ENCODE peak calls at places on chromosomes 2 and 18, in five cellular contexts. V is effector memory CD4-positive, alpha-beta T cell; O is A549; N is neural progenitor cell; D is aorta. U is an unnamed sample.

GRCh38 chr2:38233231-38233983 is 143.7 kb downstream of the ATL2 start:
- DNase-seq in D (no peak), O (no peak), N (no peak), V (no peak), U (no peak)

GRCh38 chr18:777021-777420 is 35.0 kb downstream of the YES1 start:
- DNase-seq in V (no peak), D (no peak), O (no peak), N (no peak), U (no peak)

GRCh38 chr18:30971338-30971956 is 71.1 kb downstream of the DSC3 start:
- DNase-seq in O (no peak), V (no peak), D (no peak), N (peak), U (no peak)

GRCh38 chr2:207765541-207765940 is 4.2 kb downstream of the FZD5 start:
- DNase-seq in O (no peak), D (no peak), N (peak), V (no peak), U (no peak)

GRCh38 chr18:29644276-29644675 is 1398.3 kb downstream of the DSC3 start:
- DNase-seq in D (no peak), O (no peak), V (no peak), N (no peak), U (no peak)

GRCh38 chr2:113857454-113857853 is 32.4 kb upstream of the ACTR3 start:
- DNase-seq in N (no peak), V (no peak), D (no peak), O (no peak), U (no peak)

GRCh38 chr2:205730701-205731271 is 48.5 kb downstream of the NRP2 start:
- DNase-seq in V (no peak), N (no peak), D (no peak), O (no peak), U (no peak)

GRCh38 chr2:9197916-9198315 is 8.7 kb upstream of the ASAP2 start:
- DNase-seq in N (no peak), D (no peak), O (no peak), V (no peak), U (no peak)

GRCh38 chr2:236545814-236546480 is 23.7 kb upstream of the ACKR3 start:
- DNase-seq in V (no peak), D (no peak), N (no peak), O (no peak), U (no peak)

GRCh38 chr2:39107724-39108273 is 13.1 kb downstream of the SOS1 start:
- DNase-seq in O (no peak), N (no peak), D (no peak), V (no peak), U (no peak)

GRCh38 chr2:238225911-238226697 is 13.7 kb downstream of the HES6 start:
- DNase-seq in D (no peak), O (no peak), V (no peak), N (no peak), U (no peak)

GRCh38 chr2:43819489-43820163 is 19.0 kb downstream of the ABCG5 start:
- DNase-seq in O (no peak), V (no peak), D (no peak), N (no peak), U (no peak)

GRCh38 chr2:98749053-98749450 is 18.1 kb upstream of the MGAT4A start:
- DNase-seq in V (no peak), D (no peak), N (no peak), O (no peak), U (peak)

GRCh38 chr18:61203151-61203550 is 130.1 kb upstream of the CDH20 start:
- DNase-seq in N (no peak), O (no peak), D (no peak), V (no peak), U (no peak)

GRCh38 chr18:48862678-48863270 is 88.0 kb downstream of the SMAD7 start:
- DNase-seq in N (no peak), O (no peak), D (peak), V (no peak), U (peak)

GRCh38 chr2:10566021-10566420 is 117.9 kb upstream of the ODC1 start:
- DNase-seq in D (no peak), V (no peak), O (no peak), N (no peak), U (no peak)

GRCh38 chr2:38444247-38444646 is 67.2 kb upstream of the ATL2 start:
- DNase-seq in V (no peak), O (no peak), N (peak), D (no peak), U (no peak)

GRCh38 chr2:42098571-42099430 is 51.0 kb downstream of the PKDCC start:
- DNase-seq in D (peak), N (no peak), O (no peak), V (no peak), U (no peak)

GRCh38 chr2:74915743-74916142 is 42.7 kb upstream of the POLE4 start:
- DNase-seq in O (no peak), V (no peak), D (no peak), N (no peak), U (no peak)

GRCh38 chr18:64966667-64967066 is 784.1 kb upstream of the CDH7 start:
- DNase-seq in N (peak), O (no peak), D (no peak), V (no peak), U (no peak)

GRCh38 chr2:84958135-84959044 is 12.6 kb upstream of the KCMF1 start:
- DNase-seq in D (no peak), N (peak), O (peak), V (no peak), U (peak)

GRCh38 chr2:199469514-199470360 is 12.0 kb upstream of the SATB2 start:
- DNase-seq in O (no peak), N (peak), V (no peak), D (no peak), U (no peak)

GRCh38 chr2:9637330-9637729 is 6.5 kb upstream of the YWHAQ start:
- DNase-seq in N (peak), D (no peak), V (no peak), O (no peak), U (no peak)

GRCh38 chr18:43578636-43579203 is 301.4 kb upstream of the SYT4 start:
- DNase-seq in O (no peak), N (no peak), V (no peak), D (no peak), U (no peak)

GRCh38 chr2:61179701-61180639 is 18.0 kb downstream of the C2orf74 start:
- DNase-seq in V (no peak), N (no peak), D (peak), O (no peak), U (peak)

GRCh38 chr2:178283519-178283918 is 89.2 kb downstream of the OSBPL6 start:
- DNase-seq in V (no peak), D (no peak), N (no peak), O (no peak), U (no peak)

GRCh38 chr2:152894051-152894450 is 175.6 kb downstream of the ARL6IP6 start:
- DNase-seq in O (no peak), D (no peak), V (no peak), N (no peak), U (no peak)

GRCh38 chr2:215698566-215698965 is 262.7 kb upstream of the FN1 start:
- DNase-seq in D (no peak), N (no peak), V (no peak), O (no peak), U (no peak)

GRCh38 chr2:177184606-177185005 is 28.0 kb upstream of the HNRNPA3 start:
- DNase-seq in D (no peak), V (no peak), N (no peak), O (no peak), U (no peak)

GRCh38 chr2:168796583-168797285 is 5.7 kb upstream of the NOSTRIN start:
- DNase-seq in V (no peak), D (no peak), O (no peak), N (no peak), U (no peak)
- H3K27ac ChIP-seq in V (no peak), D (no peak), O (no peak), N (no peak), U (no peak)

GRCh38 chr2:17303496-17303895 is 214.7 kb downstream of the RAD51AP2 start:
- DNase-seq in N (no peak), V (no peak), D (no peak), O (no peak), U (no peak)
- H3K4me3 ChIP-seq in N (no peak), V (no peak), D (no peak), O (no peak), U (no peak)

GRCh38 chr18:45071959-45072358 is 391.3 kb downstream of the SETBP1 start:
- DNase-seq in D (no peak), N (no peak), O (no peak), V (no peak), U (no peak)
- H3K27ac ChIP-seq in D (no peak), N (no peak), O (no peak), V (no peak), U (no peak)

GRCh38 chr2:27891820-27892105 is 1.2 kb downstream of the BABAM2 start:
- DNase-seq in D (no peak), N (no peak), V (no peak), O (peak), U (no peak)
- H3K4me3 ChIP-seq in D (no peak), N (no peak), V (no peak), O (peak), U (no peak)

GRCh38 chr18:7567487-7568425 is 640 bp downstream of the PTPRM start:
- DNase-seq in O (no peak), V (no peak), D (peak), N (peak), U (peak)

GRCh38 chr18:7568426-7568825 is 1.3 kb downstream of the PTPRM start:
- DNase-seq in V (no peak), N (peak), O (no peak), D (peak), U (peak)

GRCh38 chr18:7565677-7566076 is 1.4 kb upstream of the PTPRM start:
- DNase-seq in V (no peak), N (no peak), O (no peak), D (no peak), U (no peak)

GRCh38 chr18:7566244-7566586 is 901 bp upstream of the PTPRM start:
- DNase-seq in N (no peak), O (no peak), V (no peak), D (no peak), U (no peak)

GRCh38 chr18:7566587-7567486 is at the start of gene PTPRM:
- DNase-seq in O (peak), D (peak), V (peak), N (peak), U (peak)
- H3K27ac ChIP-seq in O (peak), D (peak), V (peak), N (no peak), U (peak)